ENCODE peak calls at places on chromosomes 4 and X, in five cellular contexts. One of them, this sample, is unnamed.
A peak's percentile ranks its signal among the peaks of the same experiment; 100 is the strongest.

GRCh38 chrX:136192135-136192534 is 44.8 kb downstream of the FHL1 start:
- DNase-seq in retina: no peak
- DNase-seq in breast epithelium: no peak
- DNase-seq in GM10248: no peak
- DNase-seq in suprapubic skin: no peak
- DNase-seq in this sample: no peak

GRCh38 chr4:168618577-168619265 is 121.9 kb downstream of the PALLD start:
- DNase-seq in GM10248: no peak
- DNase-seq in suprapubic skin: no peak
- DNase-seq in retina: no peak
- DNase-seq in breast epithelium: no peak
- DNase-seq in this sample: no peak

GRCh38 chr4:102849579-102850104 is 19.1 kb upstream of the CISD2 start:
- DNase-seq in GM10248: no peak
- DNase-seq in retina: no peak
- DNase-seq in suprapubic skin: no peak
- DNase-seq in breast epithelium: no peak
- DNase-seq in this sample: no peak

GRCh38 chr4:94000559-94000958 is 172.0 kb downstream of the ATOH1 start:
- DNase-seq in breast epithelium: no peak
- DNase-seq in suprapubic skin: no peak
- DNase-seq in retina: no peak
- DNase-seq in GM10248: no peak
- DNase-seq in this sample: no peak

GRCh38 chr4:123616970-123617392 is 220.4 kb downstream of the SPRY1 start:
- DNase-seq in GM10248: no peak
- DNase-seq in breast epithelium: no peak
- DNase-seq in suprapubic skin: peak; percentile 68
- DNase-seq in retina: peak; percentile 57
- DNase-seq in this sample: peak; percentile 65

GRCh38 chr4:10117424-10118354 is 1.1 kb upstream of the WDR1 start:
- DNase-seq in retina: no peak
- DNase-seq in breast epithelium: no peak
- DNase-seq in GM10248: no peak
- DNase-seq in suprapubic skin: no peak
- DNase-seq in this sample: no peak

GRCh38 chrX:48466696-48467095 is 3.4 kb downstream of the SLC38A5 start:
- DNase-seq in GM10248: no peak
- DNase-seq in retina: no peak
- DNase-seq in suprapubic skin: no peak
- DNase-seq in breast epithelium: no peak
- DNase-seq in this sample: no peak

GRCh38 chrX:125205084-125205917 is 114.4 kb upstream of the TEX13C start:
- DNase-seq in suprapubic skin: peak; percentile 72
- DNase-seq in retina: peak; percentile 89
- DNase-seq in GM10248: peak; percentile 10
- DNase-seq in breast epithelium: no peak
- DNase-seq in this sample: peak; percentile 56

GRCh38 chrX:133403984-133404383 is 11.3 kb downstream of the GPC4 start:
- DNase-seq in suprapubic skin: no peak
- DNase-seq in GM10248: no peak
- DNase-seq in retina: no peak
- DNase-seq in breast epithelium: no peak
- DNase-seq in this sample: no peak

GRCh38 chr4:107283587-107284559 is 247.8 kb upstream of the DKK2 start:
- DNase-seq in suprapubic skin: no peak
- DNase-seq in GM10248: no peak
- DNase-seq in retina: no peak
- DNase-seq in breast epithelium: no peak
- DNase-seq in this sample: no peak

GRCh38 chr4:104066533-104066932 is 346.7 kb upstream of the TACR3 start:
- DNase-seq in suprapubic skin: no peak
- DNase-seq in retina: no peak
- DNase-seq in GM10248: no peak
- DNase-seq in breast epithelium: no peak
- DNase-seq in this sample: no peak

GRCh38 chr4:139184129-139184528 is 7.1 kb upstream of the ELF2 start:
- DNase-seq in retina: no peak
- DNase-seq in GM10248: peak; percentile 30
- DNase-seq in breast epithelium: no peak
- DNase-seq in suprapubic skin: no peak
- DNase-seq in this sample: no peak

GRCh38 chr4:137956256-137956655 is 285.9 kb downstream of the SLC7A11 start:
- DNase-seq in retina: no peak
- DNase-seq in GM10248: no peak
- DNase-seq in breast epithelium: no peak
- DNase-seq in suprapubic skin: no peak
- DNase-seq in this sample: no peak

GRCh38 chrX:148417934-148418333 is 82.5 kb upstream of the AFF2 start:
- DNase-seq in GM10248: no peak
- DNase-seq in retina: no peak
- DNase-seq in breast epithelium: no peak
- DNase-seq in suprapubic skin: no peak
- DNase-seq in this sample: no peak

GRCh38 chr4:98166025-98166730 is 22.9 kb upstream of the STPG2 start:
- DNase-seq in suprapubic skin: no peak
- DNase-seq in retina: no peak
- DNase-seq in GM10248: no peak
- DNase-seq in breast epithelium: peak; percentile 85
- DNase-seq in this sample: peak; percentile 76

GRCh38 chrX:13938053-13938765 is 91.5 kb downstream of the GEMIN8 start:
- DNase-seq in retina: peak; percentile 51
- DNase-seq in suprapubic skin: no peak
- DNase-seq in breast epithelium: no peak
- DNase-seq in GM10248: peak; percentile 28
- DNase-seq in this sample: peak; percentile 27

GRCh38 chr4:76251448-76252270 is at the start of gene FAM47E:
- DNase-seq in breast epithelium: peak; percentile 92
- DNase-seq in GM10248: peak; percentile 31
- DNase-seq in retina: peak; percentile 96
- DNase-seq in suprapubic skin: peak; percentile 83
- DNase-seq in this sample: peak; percentile 86

GRCh38 chrX:103170216-103170615 is 44.7 kb upstream of the BEX4 start:
- DNase-seq in breast epithelium: no peak
- DNase-seq in retina: no peak
- DNase-seq in GM10248: no peak
- DNase-seq in suprapubic skin: no peak
- DNase-seq in this sample: no peak

GRCh38 chr4:18440527-18441215 is 419.1 kb upstream of the LCORL start:
- DNase-seq in retina: no peak
- DNase-seq in breast epithelium: no peak
- DNase-seq in suprapubic skin: no peak
- DNase-seq in GM10248: no peak
- DNase-seq in this sample: no peak

GRCh38 chr4:87257523-87257922 is 37.1 kb upstream of the KLHL8 start:
- DNase-seq in retina: no peak
- DNase-seq in GM10248: no peak
- DNase-seq in suprapubic skin: no peak
- DNase-seq in breast epithelium: no peak
- DNase-seq in this sample: no peak

GRCh38 chr4:8283161-8283560 is 13.6 kb downstream of the HTRA3 start:
- DNase-seq in suprapubic skin: peak; percentile 42
- DNase-seq in breast epithelium: no peak
- DNase-seq in GM10248: no peak
- DNase-seq in retina: no peak
- DNase-seq in this sample: no peak

GRCh38 chr4:24533364-24533763 is 51.0 kb downstream of the DHX15 start:
- DNase-seq in GM10248: no peak
- DNase-seq in breast epithelium: no peak
- DNase-seq in retina: no peak
- DNase-seq in suprapubic skin: no peak
- DNase-seq in this sample: no peak

GRCh38 chrX:129634541-129634940 is 20.2 kb downstream of the APLN start:
- DNase-seq in retina: peak; percentile 53
- DNase-seq in breast epithelium: no peak
- DNase-seq in GM10248: no peak
- DNase-seq in suprapubic skin: no peak
- DNase-seq in this sample: no peak

GRCh38 chrX:21885568-21885967 is 29.8 kb downstream of the YY2 start:
- DNase-seq in suprapubic skin: no peak
- DNase-seq in retina: no peak
- DNase-seq in breast epithelium: no peak
- DNase-seq in GM10248: no peak
- DNase-seq in this sample: no peak

GRCh38 chr4:1300466-1301455 is 11.1 kb downstream of the MAEA start:
- DNase-seq in breast epithelium: no peak
- DNase-seq in suprapubic skin: no peak
- DNase-seq in retina: no peak
- DNase-seq in GM10248: no peak
- DNase-seq in this sample: peak; percentile 55

GRCh38 chrX:63363788-63364187 is 12.7 kb upstream of the SPIN4 start:
- DNase-seq in suprapubic skin: no peak
- DNase-seq in retina: no peak
- DNase-seq in GM10248: no peak
- DNase-seq in breast epithelium: no peak
- DNase-seq in this sample: no peak

GRCh38 chr4:186829097-186829496 is 105.4 kb upstream of the FAT1 start:
- DNase-seq in breast epithelium: no peak
- DNase-seq in retina: no peak
- DNase-seq in suprapubic skin: no peak
- DNase-seq in GM10248: no peak
- DNase-seq in this sample: no peak

GRCh38 chr4:185779520-185779919 is 32.5 kb downstream of the SORBS2 start:
- DNase-seq in breast epithelium: no peak
- DNase-seq in suprapubic skin: no peak
- DNase-seq in GM10248: no peak
- DNase-seq in retina: no peak
- DNase-seq in this sample: no peak

GRCh38 chr4:159401791-159402380 is 299.0 kb downstream of the RAPGEF2 start:
- DNase-seq in GM10248: no peak
- DNase-seq in suprapubic skin: no peak
- DNase-seq in breast epithelium: no peak
- DNase-seq in retina: no peak
- DNase-seq in this sample: no peak

GRCh38 chr4:14841801-14842748 is 160.2 kb upstream of the CPEB2 start:
- DNase-seq in breast epithelium: no peak
- DNase-seq in retina: no peak
- DNase-seq in GM10248: no peak
- DNase-seq in suprapubic skin: no peak
- DNase-seq in this sample: peak; percentile 52

GRCh38 chr4:7021930-7022658 is 21.1 kb upstream of the TADA2B start:
- DNase-seq in breast epithelium: no peak
- DNase-seq in retina: no peak
- DNase-seq in suprapubic skin: no peak
- DNase-seq in GM10248: no peak
- DNase-seq in this sample: no peak

GRCh38 chr4:71261001-71261400 is 77.8 kb upstream of the SLC4A4 start:
- DNase-seq in GM10248: no peak
- DNase-seq in suprapubic skin: no peak
- DNase-seq in breast epithelium: no peak
- DNase-seq in retina: no peak
- DNase-seq in this sample: peak; percentile 31

GRCh38 chr4:23890369-23891063 is 669 bp upstream of the PPARGC1A start:
- DNase-seq in suprapubic skin: no peak
- DNase-seq in retina: no peak
- DNase-seq in breast epithelium: no peak
- DNase-seq in GM10248: no peak
- DNase-seq in this sample: no peak